ENCODE peak calls at places on chromosomes 2 and 18, in eight cellular contexts. W, H, X, V, Y, F, L and J are unnamed samples.

GRCh38 chr2:70527447-70528080 is 26.1 kb downstream of the TGFA start:
- DNase-seq in L (no peak), V (no peak), W (no peak), X (no peak), H (no peak), F (no peak), Y (no peak), J (no peak)

GRCh38 chr2:85353876-85354285 is 447 bp downstream of the RETSAT start:
- DNase-seq in Y (peak), W (peak), L (no peak), V (peak), F (peak), H (peak), X (peak), J (no peak)

GRCh38 chr2:10775036-10775780 is 37.4 kb downstream of the PDIA6 start:
- DNase-seq in F (no peak), H (no peak), W (no peak), X (no peak), Y (no peak), V (no peak), L (no peak), J (no peak)

GRCh38 chr2:196130039-196130825 is 41.1 kb downstream of the STK17B start:
- DNase-seq in Y (no peak), H (no peak), L (no peak), X (no peak), F (no peak), W (no peak), V (no peak), J (no peak)

GRCh38 chr2:134391751-134392160 is 137.9 kb downstream of the MGAT5 start:
- DNase-seq in X (no peak), L (no peak), V (peak), W (no peak), H (no peak), Y (no peak), F (no peak), J (no peak)

GRCh38 chr18:29328932-29329331 is 1152.0 kb upstream of the CDH2 start:
- DNase-seq in V (no peak), W (no peak), Y (no peak), X (no peak), F (no peak), L (no peak), H (no peak), J (no peak)

GRCh38 chr2:183868707-183869106 is 729.6 kb upstream of the ZNF804A start:
- DNase-seq in H (no peak), X (no peak), F (no peak), L (no peak), Y (peak), W (no peak), V (no peak), J (no peak)

GRCh38 chr2:139478191-139478914 is 698.2 kb upstream of the NXPH2 start:
- DNase-seq in V (no peak), Y (no peak), W (no peak), H (no peak), L (no peak), X (no peak), F (no peak), J (no peak)

GRCh38 chr18:40293311-40293710 is 1661.7 kb upstream of the PIK3C3 start:
- DNase-seq in X (no peak), H (no peak), L (no peak), V (no peak), Y (no peak), W (no peak), F (no peak), J (no peak)

GRCh38 chr2:70964596-70965386 is 13.6 kb upstream of the ANKRD53 start:
- DNase-seq in H (peak), F (peak), Y (no peak), W (peak), X (peak), V (peak), L (peak), J (no peak)

GRCh38 chr18:74480149-74480651 is 16.0 kb upstream of the CNDP2 start:
- DNase-seq in F (no peak), L (no peak), Y (no peak), W (no peak), H (no peak), X (no peak), V (no peak), J (no peak)

GRCh38 chr2:56266761-56267411 is 83.1 kb downstream of the CCDC85A start:
- DNase-seq in V (no peak), Y (no peak), F (no peak), L (no peak), X (no peak), W (no peak), H (no peak), J (no peak)

GRCh38 chr2:13662055-13662454 is 945.3 kb downstream of the TRIB2 start:
- DNase-seq in F (no peak), L (no peak), H (no peak), W (no peak), V (no peak), Y (peak), X (no peak), J (no peak)

GRCh38 chr18:25831226-25831828 is 259.1 kb downstream of the SS18 start:
- DNase-seq in F (no peak), L (no peak), V (no peak), X (no peak), W (no peak), Y (no peak), H (peak), J (no peak)

GRCh38 chr2:119683717-119684443 is 4.9 kb downstream of the TMEM177 start:
- DNase-seq in F (no peak), W (no peak), H (no peak), V (no peak), L (no peak), Y (no peak), X (peak), J (no peak)

DNA sequence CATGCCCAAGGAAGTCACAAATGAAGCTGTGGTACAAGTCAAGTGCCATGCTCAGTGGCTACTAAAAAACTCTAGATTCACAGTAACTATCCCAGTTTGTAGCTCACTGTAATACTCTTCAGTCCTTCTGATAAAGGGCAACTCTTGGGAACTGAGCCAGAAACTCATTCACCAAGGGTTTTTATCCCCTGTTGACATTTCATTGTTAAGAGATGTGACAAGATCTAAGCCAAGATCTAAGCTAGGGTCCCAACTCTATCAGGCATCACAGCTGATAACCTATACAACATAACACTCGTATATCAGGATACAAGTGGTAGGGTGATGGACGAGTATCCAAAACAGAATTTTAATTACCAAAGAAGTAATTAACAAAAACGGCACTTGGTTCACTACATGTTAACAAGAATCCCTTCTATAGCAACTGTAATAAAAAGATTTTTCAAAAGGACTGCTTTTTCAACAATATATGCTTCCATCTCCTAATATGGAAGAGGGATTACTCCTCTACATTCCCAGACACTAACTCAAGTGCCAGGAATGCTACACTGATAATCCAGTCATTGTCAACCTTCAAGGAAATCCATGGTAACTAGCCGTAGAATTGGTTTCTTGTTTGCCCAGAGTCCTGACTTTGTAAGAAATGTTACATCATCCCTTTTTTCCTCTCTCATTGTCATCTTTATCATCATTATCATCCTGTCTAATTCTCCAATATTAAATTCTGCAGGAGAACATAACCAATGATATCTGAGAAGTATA is 111.7 kb downstream of the CDH2 start:
- DNase-seq in V (no peak), L (no peak), Y (peak), F (peak), W (no peak), H (no peak), X (no peak), J (no peak)
- H3K27ac ChIP-seq in V (no peak), L (no peak), Y (peak), F (peak), W (no peak), H (no peak), X (no peak), J (no peak)

DNA sequence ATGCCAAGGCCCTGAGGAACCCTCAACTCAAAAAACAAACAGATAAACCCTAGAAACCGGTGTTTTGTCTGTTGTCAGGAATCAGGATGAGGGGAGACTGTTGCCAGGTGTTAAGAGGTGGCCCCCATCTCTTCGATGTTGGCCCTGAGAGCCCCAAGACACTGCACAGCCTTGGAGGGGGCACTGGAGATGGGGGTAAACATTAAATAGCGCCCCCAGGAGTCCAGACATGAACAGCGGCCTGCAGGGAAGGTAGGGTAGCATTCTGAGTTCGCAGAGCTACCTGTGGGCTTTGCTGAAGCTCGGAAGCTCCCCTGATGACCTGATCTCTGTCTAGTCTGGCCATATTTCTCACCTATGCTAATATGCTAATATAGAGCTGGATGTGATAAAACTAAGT is 97.6 kb upstream of the SMAD2 start:
- DNase-seq in W (no peak), Y (no peak), X (peak), V (no peak), H (no peak), L (no peak), F (no peak), J (no peak)
- H3K27ac ChIP-seq in W (no peak), Y (no peak), X (no peak), V (no peak), H (no peak), L (peak), F (no peak), J (no peak)

GRCh38 chr2:170362895-170363582 is 185.1 kb downstream of the MYO3B start:
- DNase-seq in H (no peak), V (no peak), F (no peak), Y (peak), X (no peak), W (no peak), L (no peak), J (no peak)
- H3K27ac ChIP-seq in H (no peak), V (no peak), F (no peak), Y (no peak), X (no peak), W (no peak), L (no peak), J (no peak)

GRCh38 chr2:238785528-238785860 is 62.4 kb upstream of the TWIST2 start:
- DNase-seq in X (no peak), V (no peak), F (no peak), W (no peak), L (no peak), Y (no peak), H (no peak), J (no peak)
- H3K27ac ChIP-seq in X (no peak), V (no peak), F (no peak), W (no peak), L (peak), Y (no peak), H (no peak), J (peak)